ENCODE peak calls at places on chromosomes 2 and 18, in six cellular contexts. W is cardiac fibroblast, X is BJ, N is AG10803, B is cardiac muscle cell, E is AG04450. K is an unnamed sample.

GRCh38 chr2:17620280-17620679 is 79.8 kb downstream of the VSNL1 start:
- DNase-seq in X (no peak), N (peak; percentile 34), W (peak; percentile 43), B (no peak), E (no peak), K (peak; percentile 50)

GRCh38 chr2:199309973-199310372 is 147.8 kb downstream of the SATB2 start:
- DNase-seq in B (no peak), X (no peak), N (no peak), E (no peak), W (no peak), K (no peak)

GRCh38 chr2:142131016-142131714 is at the start of gene LRP1B:
- DNase-seq in E (no peak), B (peak; percentile 47), N (peak; percentile 15), W (peak; percentile 29), X (no peak), K (no peak)

GRCh38 chr2:157320409-157320808 is 5.2 kb downstream of the ERMN start:
- DNase-seq in N (no peak), X (no peak), E (no peak), W (no peak), B (no peak), K (no peak)

GRCh38 chr2:49360051-49360767 is 205.9 kb upstream of the FSHR start:
- DNase-seq in B (no peak), X (no peak), N (no peak), W (no peak), E (no peak), K (no peak)

GRCh38 chr2:207692206-207693065 is 19.0 kb upstream of the CCNYL1 start:
- DNase-seq in B (peak; percentile 51), W (peak; percentile 35), N (peak; percentile 24), X (no peak), E (no peak), K (no peak)

GRCh38 chr2:85132834-85133637 is at the start of gene TCF7L1:
- DNase-seq in B (peak; percentile 94), W (peak; percentile 74), X (peak; percentile 35), E (peak; percentile 72), N (peak; percentile 84), K (peak; percentile 62)

GRCh38 chr18:9663377-9663776 is 44.7 kb upstream of the RAB31 start:
- DNase-seq in N (no peak), X (no peak), B (no peak), W (no peak), E (no peak), K (no peak)

GRCh38 chr2:120647487-120647886 is 88.2 kb upstream of the GLI2 start:
- DNase-seq in W (peak; percentile 59), E (no peak), X (peak; percentile 37), N (peak; percentile 69), B (no peak), K (peak; percentile 16)

GRCh38 chr2:119231975-119232665 is 8.5 kb downstream of the STEAP3 start:
- DNase-seq in X (no peak), N (peak; percentile 31), W (peak; percentile 81), B (no peak), E (no peak), K (no peak)

GRCh38 chr2:109582928-109583895 is 30.6 kb downstream of the SEPTIN10 start:
- DNase-seq in N (peak; percentile 27), W (peak; percentile 62), E (no peak), X (no peak), B (no peak), K (no peak)

DNA sequence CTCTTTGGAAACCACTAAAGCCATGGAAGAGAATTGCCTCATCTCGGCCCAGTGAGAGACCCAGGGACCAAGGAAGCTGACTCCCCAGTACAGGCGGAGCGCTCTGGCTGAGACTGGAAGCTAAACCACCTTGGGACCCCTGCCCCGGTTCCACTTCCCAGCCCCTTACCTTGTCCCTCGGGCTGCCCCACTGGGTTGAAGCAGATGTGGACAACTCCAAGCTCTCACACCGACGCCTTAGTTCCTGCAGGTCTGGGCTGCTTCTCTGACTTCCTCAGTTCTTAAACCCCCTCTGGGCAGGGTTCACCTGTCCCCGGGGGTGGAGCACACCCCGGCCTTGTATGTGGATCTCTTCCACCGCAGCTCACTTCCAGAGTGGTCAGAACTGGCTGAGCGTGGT is 266.2 kb downstream of the PHLPP1 start:
- DNase-seq in B (no peak), N (no peak), X (no peak), E (no peak), W (no peak), K (no peak)
- TF ChIP-seq CTCF in B (no peak), N (no peak), X (no peak), E (no peak), W (no peak), K (no peak)

GRCh38 chr18:58226476-58226875 is 182.4 kb downstream of the NEDD4L start:
- DNase-seq in B (no peak), E (no peak), W (no peak), N (no peak), X (no peak), K (no peak)

GRCh38 chr18:58227361-58227930 is 183.4 kb downstream of the NEDD4L start:
- DNase-seq in X (no peak), W (no peak), B (no peak), E (no peak), N (no peak), K (no peak)

GRCh38 chr18:58224425-58224750 is 180.4 kb downstream of the NEDD4L start:
- DNase-seq in N (no peak), W (no peak), E (no peak), X (no peak), B (no peak), K (no peak)

GRCh38 chr18:58223717-58224424 is 179.8 kb downstream of the NEDD4L start:
- DNase-seq in N (peak; percentile 91), W (peak; percentile 94), E (peak; percentile 65), X (peak; percentile 73), B (peak; percentile 46), K (peak; percentile 68)

GRCh38 chr18:58225101-58225500 is 181.1 kb downstream of the NEDD4L start:
- DNase-seq in N (no peak), B (no peak), W (peak; percentile 47), E (no peak), X (no peak), K (no peak)
- H3K4me3 ChIP-seq in N (no peak overlapping the region), B (no peak overlapping the region), W (no peak overlapping the region), E (no peak overlapping the region), X (no peak overlapping the region), K (no peak overlapping the region)

GRCh38 chr2:16321256-16321655 is 344.4 kb downstream of the CYRIA start:
- DNase-seq in B (no peak), W (no peak), N (no peak), X (no peak), E (no peak), K (no peak)

GRCh38 chr2:16322308-16323130 is 343.1 kb downstream of the CYRIA start:
- DNase-seq in W (no peak), E (no peak), N (no peak), B (no peak), X (no peak), K (no peak)

GRCh38 chr2:16320716-16321115 is 344.9 kb downstream of the CYRIA start:
- DNase-seq in E (no peak), N (no peak), B (no peak), X (no peak), W (no peak), K (no peak)

GRCh38 chr2:16323131-16323520 is 342.5 kb downstream of the CYRIA start:
- DNase-seq in B (no peak), E (no peak), N (no peak), X (no peak), W (no peak), K (no peak)

DNA sequence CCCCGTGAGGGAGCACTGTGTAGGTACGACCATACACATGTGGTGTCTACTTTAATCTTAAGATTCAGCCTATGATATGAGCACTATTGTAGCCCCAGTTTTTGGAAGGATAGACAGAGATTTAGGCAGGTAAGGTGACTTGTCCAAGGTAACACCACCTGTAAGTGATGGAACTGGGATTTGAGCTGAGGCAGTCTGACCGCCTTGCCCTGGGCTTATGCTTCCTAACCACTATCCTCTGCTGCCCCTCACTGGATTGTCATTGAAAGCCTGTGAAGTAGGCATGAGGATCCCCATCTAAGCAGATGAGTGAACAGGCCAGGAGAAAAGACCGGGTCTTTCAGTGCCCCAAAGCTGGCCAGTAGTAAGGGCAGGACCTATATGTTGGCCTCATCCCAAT is 343.8 kb downstream of the CYRIA start:
- DNase-seq in B (no peak), W (no peak), E (no peak), N (no peak), X (no peak), K (no peak)
- TF ChIP-seq CTCF in B (no peak), W (no peak), E (no peak), N (no peak), X (no peak), K (no peak)

GRCh38 chr18:12278765-12279682 is 24.9 kb downstream of the CIDEA start:
- DNase-seq in W (peak; percentile 98), N (peak; percentile 95), X (peak; percentile 83), B (peak; percentile 98), E (peak; percentile 97), K (peak; percentile 78)
- H3K4me3 ChIP-seq in W (peak overlapping the region; percentile 22), N (peak overlapping the region; percentile 68), X (peak overlapping the region; percentile 42), B (peak overlapping the region; percentile 9), E (peak overlapping the region; percentile 66), K (peak overlapping the region; percentile 33)

GRCh38 chr2:196149926-196150325 is 21.5 kb downstream of the STK17B start:
- DNase-seq in N (no peak), E (no peak), X (no peak), B (no peak), W (no peak), K (no peak)

GRCh38 chr2:196144513-196145126 is 26.8 kb downstream of the STK17B start:
- DNase-seq in B (no peak), X (no peak), E (no peak), N (no peak), W (no peak), K (no peak)

GRCh38 chr2:196145256-196145655 is 26.1 kb downstream of the STK17B start:
- DNase-seq in B (no peak), E (no peak), X (no peak), W (no peak), N (no peak), K (no peak)

GRCh38 chr2:196153480-196153879 is 17.9 kb downstream of the STK17B start:
- DNase-seq in B (no peak), N (no peak), E (no peak), X (no peak), W (no peak), K (no peak)

GRCh38 chr2:196148736-196149135 is 22.6 kb downstream of the STK17B start:
- DNase-seq in E (no peak), X (no peak), W (no peak), N (no peak), B (no peak), K (no peak)
- TF ChIP-seq CTCF in E (no peak), X (no peak), W (no peak), N (no peak), B (no peak), K (no peak)

K was measured in AG09309.